ENCODE peak calls at places on chromosomes 6 and 20, in five cellular contexts. K is CD4-positive, alpha-beta T cell; J is brain microvascular endothelial cell; A is tibial artery; F is SK-N-SH. P is an unnamed sample.

GRCh38 chr20:12294684-12295083 is 377.0 kb downstream of the BTBD3 start:
- DNase-seq in K (no peak), J (no peak), A (no peak), F (peak), P (no peak)

GRCh38 chr6:89643411-89643810 is 4.9 kb upstream of the LYRM2 start:
- DNase-seq in K (no peak), J (no peak), A (no peak), F (no peak), P (no peak)

GRCh38 chr6:5590187-5590586 is 328.9 kb downstream of the FARS2 start:
- DNase-seq in K (no peak), J (no peak), A (no peak), F (no peak), P (no peak)

GRCh38 chr6:119829006-119829405 is 479.4 kb upstream of the MAN1A1 start:
- DNase-seq in K (no peak), J (no peak), A (no peak), F (no peak), P (no peak)

GRCh38 chr6:47634210-47635047 is 64.0 kb upstream of the ADGRF4 start:
- DNase-seq in K (no peak), J (no peak), A (no peak), F (no peak), P (no peak)

GRCh38 chr6:168365422-168366165 is 46.0 kb upstream of the DACT2 start:
- DNase-seq in K (no peak), J (no peak), A (peak), F (no peak), P (no peak)

GRCh38 chr20:20211274-20211987 is 156.5 kb upstream of the INSM1 start:
- DNase-seq in K (no peak), J (no peak), A (no peak), F (no peak), P (no peak)

GRCh38 chr20:33518071-33518470 is 28.2 kb downstream of the CBFA2T2 start:
- DNase-seq in K (no peak), J (peak), A (no peak), F (no peak), P (no peak)

GRCh38 chr20:49919009-49919408 is 3.7 kb upstream of the SPATA2 start:
- DNase-seq in K (no peak), J (no peak), A (peak), F (no peak), P (no peak)

GRCh38 chr6:142685852-142686718 is 258.9 kb downstream of the HIVEP2 start:
- DNase-seq in K (no peak), J (no peak), A (no peak), F (no peak), P (no peak)

GRCh38 chr6:142682985-142683384 is 262.0 kb downstream of the HIVEP2 start:
- DNase-seq in K (no peak), J (no peak), A (no peak), F (no peak), P (no peak)

GRCh38 chr6:142681099-142681498 is 263.9 kb downstream of the HIVEP2 start:
- DNase-seq in K (no peak), J (no peak), A (no peak), F (no peak), P (no peak)

GRCh38 chr6:142686719-142686996 is 258.3 kb downstream of the HIVEP2 start:
- DNase-seq in K (no peak), J (no peak), A (no peak), F (no peak), P (no peak)

DNA sequence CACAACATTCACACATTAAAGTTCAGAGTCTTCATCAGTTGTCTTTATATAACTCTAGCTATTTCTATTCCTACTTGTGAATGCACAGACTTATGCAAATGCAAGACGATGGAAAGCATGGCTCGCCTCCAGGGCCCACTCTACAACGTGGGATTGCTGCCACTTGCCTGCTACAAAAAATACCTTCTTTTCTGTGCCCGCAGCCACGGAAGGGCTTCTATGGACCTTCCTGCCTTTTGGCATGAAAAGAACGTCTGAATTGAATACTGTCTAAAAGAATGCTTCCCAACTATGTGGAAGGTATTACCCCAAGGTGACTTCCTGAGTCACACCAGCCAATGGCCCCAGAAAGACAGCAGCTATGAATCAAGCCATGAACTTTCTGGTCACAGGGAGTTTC is 261.3 kb downstream of the HIVEP2 start:
- DNase-seq in K (no peak), J (no peak), A (no peak), F (no peak), P (no peak)
- TF ChIP-seq CTCF in K (no peak), J (no peak), A (no peak), F (no peak), P (no peak)

DNA sequence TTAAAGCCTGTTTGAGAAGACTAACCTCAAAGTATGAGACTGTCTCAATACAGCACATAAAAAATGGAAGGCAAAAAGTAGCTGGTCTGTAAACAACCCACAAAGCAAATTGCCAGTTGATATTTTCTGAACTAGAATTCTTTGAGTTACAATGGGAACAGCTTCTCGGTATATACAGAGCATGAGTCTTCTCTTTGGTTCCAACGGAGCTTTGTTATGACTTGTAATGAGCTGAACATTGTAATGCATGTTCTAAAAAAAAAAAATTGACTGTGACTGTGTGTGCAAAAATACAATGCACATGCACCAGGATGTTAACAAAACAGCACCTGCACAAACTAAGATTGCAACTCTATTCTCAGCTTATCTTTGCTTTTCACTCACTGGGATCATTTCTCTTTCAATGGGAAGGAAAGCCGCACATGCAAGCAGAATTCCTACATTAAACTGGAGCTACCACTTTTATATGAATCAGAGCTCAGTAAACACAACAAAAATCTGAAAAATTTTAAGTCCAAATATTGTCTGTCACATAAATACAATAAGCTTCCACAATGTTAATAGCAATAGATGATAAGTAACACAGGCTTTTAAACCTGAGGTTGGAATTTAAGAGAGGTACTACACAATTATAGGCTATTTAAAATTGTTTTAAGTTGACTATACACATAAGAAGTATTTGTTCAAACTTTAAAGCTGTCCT is 382.7 kb upstream of the ID4 start:
- DNase-seq in K (no peak), J (no peak), A (no peak), F (no peak), P (no peak)
- TF ChIP-seq CTCF in K (no peak), J (no peak), A (no peak), F (no peak), P (no peak)

DNA sequence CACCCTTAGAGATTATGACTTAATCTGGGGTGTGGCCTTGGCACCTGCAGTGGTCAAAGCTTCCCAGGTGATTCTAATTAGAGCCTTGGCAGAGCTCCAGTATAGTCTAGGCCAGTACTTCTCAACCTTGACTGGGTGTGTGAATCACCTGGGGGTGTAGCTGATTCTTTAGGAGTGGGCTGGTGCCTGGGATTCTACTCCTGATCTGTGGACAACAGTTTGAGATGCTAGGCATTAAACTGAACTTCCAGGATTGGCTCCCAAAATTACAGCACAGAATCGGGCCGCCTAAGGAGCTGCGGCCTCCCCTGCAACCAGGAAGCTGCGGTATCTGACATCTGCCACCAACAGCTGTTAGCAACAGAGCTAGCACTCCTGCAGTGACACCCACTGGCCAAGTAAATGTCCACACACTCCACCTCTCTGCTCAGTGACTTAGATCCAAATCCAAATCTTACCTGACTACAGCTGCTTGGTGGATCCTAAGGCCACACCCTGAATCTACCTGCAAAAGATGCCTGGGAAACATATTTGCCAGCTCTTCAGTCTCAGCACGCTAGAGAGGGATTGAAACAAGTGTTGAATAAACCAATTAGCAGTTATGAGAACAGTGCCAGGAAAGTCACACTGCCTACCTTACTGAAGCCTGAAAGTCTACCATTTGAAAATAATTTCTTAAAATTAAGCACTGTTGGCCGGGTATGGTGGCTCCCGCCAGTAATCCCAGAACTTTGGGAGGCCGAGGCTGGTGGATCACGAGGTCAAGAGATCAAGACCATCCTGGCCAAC is 126.7 kb downstream of the UNC5CL start:
- DNase-seq in K (no peak), J (no peak), A (no peak), F (peak), P (no peak)
- TF ChIP-seq CTCF in K (no peak), J (peak), A (peak), F (peak), P (peak)

GRCh38 chr6:105174512-105174911 is 5.3 kb downstream of the POPDC3 start:
- DNase-seq in K (no peak), J (no peak), A (no peak), F (no peak), P (no peak)
- TF ChIP-seq CTCF in K (no peak), J (no peak), A (no peak), F (no peak), P (no peak)

GRCh38 chr6:33271098-33271607 is 523 bp downstream of the VPS52 start:
- DNase-seq in K (no peak), J (no peak), A (no peak), F (no peak), P (no peak)
- TF ChIP-seq CTCF in K (no peak), J (peak), A (no peak), F (no peak), P (no peak)

GRCh38 chr6:43817192-43817591 is 47.2 kb downstream of the VEGFA start:
- DNase-seq in K (peak), J (peak), A (no peak), F (no peak), P (no peak)
- TF ChIP-seq CTCF in K (no peak), J (peak), A (no peak), F (peak), P (peak)

DNA sequence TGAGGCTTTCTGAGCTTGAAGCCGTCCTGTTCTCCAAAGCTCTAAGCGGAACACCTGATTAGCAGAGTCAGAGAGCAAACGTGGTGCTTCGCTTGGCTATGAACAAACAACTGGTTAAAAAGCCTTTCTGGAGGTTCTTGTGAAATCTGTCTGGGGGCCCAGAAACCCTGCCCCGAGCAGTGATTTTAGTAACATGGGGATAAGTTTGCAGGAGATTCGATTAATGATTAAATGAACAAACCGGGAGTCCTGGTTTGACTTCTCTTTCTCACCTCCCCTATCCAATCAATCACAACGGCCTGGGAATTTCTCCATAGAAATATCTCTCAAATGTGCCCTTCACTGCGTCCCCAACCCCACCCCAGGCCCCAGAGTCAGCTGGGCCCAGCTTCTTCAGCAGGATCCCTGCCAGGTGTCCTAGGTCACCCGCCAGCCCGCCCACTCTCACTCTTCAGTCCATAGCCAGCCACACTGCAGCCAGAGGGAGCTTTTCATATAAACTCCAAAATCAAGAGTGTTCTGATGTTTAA is 43.6 kb downstream of the ZDHHC14 start:
- DNase-seq in K (no peak), J (no peak), A (no peak), F (no peak), P (no peak)
- TF ChIP-seq CTCF in K (no peak), J (no peak), A (no peak), F (no peak), P (no peak)

DNA sequence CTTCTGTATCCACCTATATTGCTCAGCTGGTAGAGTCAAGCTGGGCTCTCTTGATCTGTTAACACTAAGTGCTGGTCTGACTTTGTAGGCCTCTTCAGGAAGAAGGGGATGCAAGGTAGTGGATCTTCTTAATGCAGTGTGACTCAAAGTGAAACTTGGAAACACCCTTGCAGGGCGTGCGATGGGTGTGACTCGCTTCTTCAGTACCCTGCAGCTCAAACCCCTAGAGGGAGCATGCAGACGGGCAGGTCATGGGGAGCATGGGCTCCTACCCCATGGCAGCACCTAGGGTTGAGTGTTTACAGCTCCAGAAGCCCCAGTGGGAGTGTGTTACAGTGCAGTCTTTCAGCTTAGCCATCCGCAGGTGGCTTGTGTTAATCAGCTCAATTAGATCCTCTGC is 757 bp upstream of the SAMD3 start:
- DNase-seq in K (peak), J (no peak), A (no peak), F (no peak), P (no peak)
- TF ChIP-seq CTCF in K (no peak), J (peak), A (no peak), F (no peak), P (no peak)

GRCh38 chr6:35044145-35044745 is 96.9 kb downstream of the TCP11 start:
- DNase-seq in K (no peak), J (no peak), A (peak), F (no peak), P (no peak)
- TF ChIP-seq CTCF in K (no peak), J (no peak), A (no peak), F (no peak), P (no peak)

DNA sequence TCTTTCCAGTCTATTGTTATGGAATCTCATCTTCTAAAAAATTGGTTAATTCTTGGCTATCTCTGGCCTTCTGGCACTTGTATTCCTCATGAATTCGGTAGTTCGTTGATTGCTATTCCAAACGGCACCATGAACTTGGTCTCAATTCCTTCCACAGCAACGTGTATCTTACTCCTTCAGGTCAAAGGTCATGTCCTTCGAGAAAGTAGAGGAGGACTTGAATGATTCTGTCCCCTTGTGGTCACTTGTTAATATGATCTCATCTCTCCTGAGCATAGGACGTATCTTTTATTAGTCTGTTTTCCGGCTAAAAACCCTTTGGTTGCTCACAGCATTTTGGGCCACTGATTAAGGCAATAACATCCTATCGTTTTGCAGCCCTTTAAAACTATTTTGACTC is 9.4 kb downstream of the TLDC2 start:
- DNase-seq in K (no peak), J (no peak), A (no peak), F (no peak), P (no peak)
- TF ChIP-seq CTCF in K (no peak), J (peak), A (no peak), F (peak), P (no peak)

P was measured in AG04450.